ENCODE peak calls at places on chromosomes 7 and 10, in seven cellular contexts. One of them, this sample, is unnamed.

GRCh38 chr7:74481458-74482324 is 28.0 kb downstream of the GTF2IRD1 start:
- DNase-seq in retina: no peak
- DNase-seq in right lobe of liver: no peak
- DNase-seq in activated CD4-positive, alpha-beta T cell treated with anti-CD3 and anti-CD28 coated beads, Interleukin-2, amount 50 U/mL, for 48 hours: no peak
- DNase-seq in neural crest cell: no peak
- DNase-seq in cortex of kidney: no peak
- DNase-seq in small intestine: no peak
- DNase-seq in this sample: no peak

GRCh38 chr10:26000971-26001370 is 66.9 kb downstream of the MYO3A start:
- DNase-seq in small intestine: no peak
- DNase-seq in cortex of kidney: no peak
- DNase-seq in retina: no peak
- DNase-seq in right lobe of liver: no peak
- DNase-seq in activated CD4-positive, alpha-beta T cell treated with anti-CD3 and anti-CD28 coated beads, Interleukin-2, amount 50 U/mL, for 48 hours: no peak
- DNase-seq in neural crest cell: no peak
- DNase-seq in this sample: no peak

GRCh38 chr7:142231716-142232115 is 26.1 kb downstream of the PRSS58 start:
- DNase-seq in activated CD4-positive, alpha-beta T cell treated with anti-CD3 and anti-CD28 coated beads, Interleukin-2, amount 50 U/mL, for 48 hours: no peak
- DNase-seq in retina: peak
- DNase-seq in right lobe of liver: no peak
- DNase-seq in cortex of kidney: no peak
- DNase-seq in neural crest cell: peak
- DNase-seq in small intestine: no peak
- DNase-seq in this sample: peak

GRCh38 chr10:18303851-18304800 is 163.9 kb downstream of the CACNB2 start:
- DNase-seq in small intestine: no peak
- DNase-seq in right lobe of liver: no peak
- DNase-seq in retina: peak
- DNase-seq in neural crest cell: no peak
- DNase-seq in activated CD4-positive, alpha-beta T cell treated with anti-CD3 and anti-CD28 coated beads, Interleukin-2, amount 50 U/mL, for 48 hours: no peak
- DNase-seq in cortex of kidney: no peak
- DNase-seq in this sample: no peak

GRCh38 chr10:97320480-97321031 is 1.5 kb downstream of the FRAT1 start:
- DNase-seq in small intestine: peak
- DNase-seq in right lobe of liver: peak
- DNase-seq in activated CD4-positive, alpha-beta T cell treated with anti-CD3 and anti-CD28 coated beads, Interleukin-2, amount 50 U/mL, for 48 hours: peak
- DNase-seq in neural crest cell: no peak
- DNase-seq in cortex of kidney: no peak
- DNase-seq in retina: no peak
- DNase-seq in this sample: no peak

GRCh38 chr10:66926841-66927240 is 1.0 kb downstream of the LRRTM3 start:
- DNase-seq in cortex of kidney: no peak
- DNase-seq in right lobe of liver: no peak
- DNase-seq in retina: peak
- DNase-seq in activated CD4-positive, alpha-beta T cell treated with anti-CD3 and anti-CD28 coated beads, Interleukin-2, amount 50 U/mL, for 48 hours: no peak
- DNase-seq in neural crest cell: no peak
- DNase-seq in small intestine: no peak
- DNase-seq in this sample: no peak

GRCh38 chr7:132049462-132050304 is 493.3 kb upstream of the PODXL start:
- DNase-seq in neural crest cell: peak
- DNase-seq in small intestine: peak
- DNase-seq in retina: no peak
- DNase-seq in cortex of kidney: no peak
- DNase-seq in activated CD4-positive, alpha-beta T cell treated with anti-CD3 and anti-CD28 coated beads, Interleukin-2, amount 50 U/mL, for 48 hours: peak
- DNase-seq in right lobe of liver: no peak
- DNase-seq in this sample: peak

GRCh38 chr7:111730476-111731300 is 168.4 kb upstream of the IMMP2L start:
- DNase-seq in activated CD4-positive, alpha-beta T cell treated with anti-CD3 and anti-CD28 coated beads, Interleukin-2, amount 50 U/mL, for 48 hours: no peak
- DNase-seq in small intestine: no peak
- DNase-seq in neural crest cell: no peak
- DNase-seq in right lobe of liver: no peak
- DNase-seq in cortex of kidney: no peak
- DNase-seq in retina: peak
- DNase-seq in this sample: peak

GRCh38 chr10:113438660-113439059 is 114.2 kb upstream of the HABP2 start:
- DNase-seq in cortex of kidney: no peak
- DNase-seq in right lobe of liver: no peak
- DNase-seq in small intestine: no peak
- DNase-seq in activated CD4-positive, alpha-beta T cell treated with anti-CD3 and anti-CD28 coated beads, Interleukin-2, amount 50 U/mL, for 48 hours: no peak
- DNase-seq in retina: peak
- DNase-seq in neural crest cell: no peak
- DNase-seq in this sample: no peak

GRCh38 chr10:57579926-57580325 is 687.8 kb downstream of the IPMK start:
- DNase-seq in activated CD4-positive, alpha-beta T cell treated with anti-CD3 and anti-CD28 coated beads, Interleukin-2, amount 50 U/mL, for 48 hours: no peak
- DNase-seq in retina: no peak
- DNase-seq in cortex of kidney: no peak
- DNase-seq in neural crest cell: no peak
- DNase-seq in right lobe of liver: no peak
- DNase-seq in small intestine: peak
- DNase-seq in this sample: peak

GRCh38 chr7:142568430-142569097 is 180.7 kb upstream of the PRSS1 start:
- DNase-seq in activated CD4-positive, alpha-beta T cell treated with anti-CD3 and anti-CD28 coated beads, Interleukin-2, amount 50 U/mL, for 48 hours: no peak
- DNase-seq in cortex of kidney: no peak
- DNase-seq in neural crest cell: no peak
- DNase-seq in right lobe of liver: no peak
- DNase-seq in retina: no peak
- DNase-seq in small intestine: no peak
- DNase-seq in this sample: no peak

GRCh38 chr10:91197044-91197651 is 23.3 kb upstream of the PCGF5 start:
- DNase-seq in right lobe of liver: no peak
- DNase-seq in retina: peak
- DNase-seq in neural crest cell: no peak
- DNase-seq in cortex of kidney: no peak
- DNase-seq in small intestine: no peak
- DNase-seq in activated CD4-positive, alpha-beta T cell treated with anti-CD3 and anti-CD28 coated beads, Interleukin-2, amount 50 U/mL, for 48 hours: no peak
- DNase-seq in this sample: no peak

GRCh38 chr7:7136423-7136822 is 45.9 kb upstream of the C1GALT1 start:
- DNase-seq in neural crest cell: no peak
- DNase-seq in activated CD4-positive, alpha-beta T cell treated with anti-CD3 and anti-CD28 coated beads, Interleukin-2, amount 50 U/mL, for 48 hours: no peak
- DNase-seq in cortex of kidney: no peak
- DNase-seq in small intestine: peak
- DNase-seq in right lobe of liver: no peak
- DNase-seq in retina: no peak
- DNase-seq in this sample: no peak

GRCh38 chr7:8162181-8162580 is 99.8 kb downstream of the ICA1 start:
- DNase-seq in neural crest cell: no peak
- DNase-seq in retina: no peak
- DNase-seq in cortex of kidney: no peak
- DNase-seq in small intestine: no peak
- DNase-seq in right lobe of liver: no peak
- DNase-seq in activated CD4-positive, alpha-beta T cell treated with anti-CD3 and anti-CD28 coated beads, Interleukin-2, amount 50 U/mL, for 48 hours: no peak
- DNase-seq in this sample: no peak

GRCh38 chr7:96075510-96076349 is 246.2 kb downstream of the SLC25A13 start:
- DNase-seq in right lobe of liver: peak
- DNase-seq in activated CD4-positive, alpha-beta T cell treated with anti-CD3 and anti-CD28 coated beads, Interleukin-2, amount 50 U/mL, for 48 hours: peak
- DNase-seq in retina: peak
- DNase-seq in neural crest cell: peak
- DNase-seq in cortex of kidney: no peak
- DNase-seq in small intestine: peak
- DNase-seq in this sample: peak

GRCh38 chr10:11159543-11160215 is 142.0 kb downstream of the CELF2 start:
- DNase-seq in right lobe of liver: no peak
- DNase-seq in small intestine: no peak
- DNase-seq in activated CD4-positive, alpha-beta T cell treated with anti-CD3 and anti-CD28 coated beads, Interleukin-2, amount 50 U/mL, for 48 hours: no peak
- DNase-seq in neural crest cell: no peak
- DNase-seq in retina: no peak
- DNase-seq in cortex of kidney: no peak
- DNase-seq in this sample: no peak

GRCh38 chr7:135434047-135434446 is 75.9 kb downstream of the CNOT4 start:
- DNase-seq in neural crest cell: no peak
- DNase-seq in retina: no peak
- DNase-seq in small intestine: no peak
- DNase-seq in right lobe of liver: no peak
- DNase-seq in activated CD4-positive, alpha-beta T cell treated with anti-CD3 and anti-CD28 coated beads, Interleukin-2, amount 50 U/mL, for 48 hours: no peak
- DNase-seq in cortex of kidney: no peak
- DNase-seq in this sample: no peak

GRCh38 chr10:88848499-88848898 is 3.1 kb downstream of the ANKRD22 start:
- DNase-seq in small intestine: peak
- DNase-seq in neural crest cell: no peak
- DNase-seq in cortex of kidney: no peak
- DNase-seq in retina: no peak
- DNase-seq in activated CD4-positive, alpha-beta T cell treated with anti-CD3 and anti-CD28 coated beads, Interleukin-2, amount 50 U/mL, for 48 hours: no peak
- DNase-seq in right lobe of liver: no peak
- DNase-seq in this sample: no peak

GRCh38 chr7:44847509-44847919 is 373 bp downstream of the H2AZ2 start:
- DNase-seq in right lobe of liver: peak
- DNase-seq in small intestine: peak
- DNase-seq in cortex of kidney: no peak
- DNase-seq in neural crest cell: peak
- DNase-seq in activated CD4-positive, alpha-beta T cell treated with anti-CD3 and anti-CD28 coated beads, Interleukin-2, amount 50 U/mL, for 48 hours: peak
- DNase-seq in retina: peak
- DNase-seq in this sample: peak

GRCh38 chr7:77467453-77467852 is 51.3 kb upstream of the GSAP start:
- DNase-seq in right lobe of liver: no peak
- DNase-seq in small intestine: no peak
- DNase-seq in retina: no peak
- DNase-seq in cortex of kidney: no peak
- DNase-seq in activated CD4-positive, alpha-beta T cell treated with anti-CD3 and anti-CD28 coated beads, Interleukin-2, amount 50 U/mL, for 48 hours: no peak
- DNase-seq in neural crest cell: no peak
- DNase-seq in this sample: no peak

GRCh38 chr10:121188005-121188404 is 336.8 kb downstream of the WDR11 start:
- DNase-seq in activated CD4-positive, alpha-beta T cell treated with anti-CD3 and anti-CD28 coated beads, Interleukin-2, amount 50 U/mL, for 48 hours: no peak
- DNase-seq in neural crest cell: no peak
- DNase-seq in retina: no peak
- DNase-seq in small intestine: peak
- DNase-seq in right lobe of liver: no peak
- DNase-seq in cortex of kidney: no peak
- DNase-seq in this sample: peak

GRCh38 chr10:50501899-50502556 is 121.7 kb downstream of the SGMS1 start:
- DNase-seq in right lobe of liver: peak
- DNase-seq in activated CD4-positive, alpha-beta T cell treated with anti-CD3 and anti-CD28 coated beads, Interleukin-2, amount 50 U/mL, for 48 hours: peak
- DNase-seq in cortex of kidney: no peak
- DNase-seq in small intestine: no peak
- DNase-seq in neural crest cell: no peak
- DNase-seq in retina: no peak
- DNase-seq in this sample: no peak

GRCh38 chr7:2070151-2070763 is 162.5 kb downstream of the MAD1L1 start:
- DNase-seq in cortex of kidney: no peak
- DNase-seq in activated CD4-positive, alpha-beta T cell treated with anti-CD3 and anti-CD28 coated beads, Interleukin-2, amount 50 U/mL, for 48 hours: no peak
- DNase-seq in right lobe of liver: no peak
- DNase-seq in retina: no peak
- DNase-seq in small intestine: no peak
- DNase-seq in neural crest cell: no peak
- DNase-seq in this sample: no peak

GRCh38 chr10:69333205-69333604 is 54.9 kb downstream of the HK1 start:
- DNase-seq in small intestine: no peak
- DNase-seq in right lobe of liver: no peak
- DNase-seq in activated CD4-positive, alpha-beta T cell treated with anti-CD3 and anti-CD28 coated beads, Interleukin-2, amount 50 U/mL, for 48 hours: no peak
- DNase-seq in neural crest cell: no peak
- DNase-seq in retina: no peak
- DNase-seq in cortex of kidney: no peak
- DNase-seq in this sample: no peak

GRCh38 chr10:119511828-119512515 is 30.5 kb downstream of the RGS10 start:
- DNase-seq in right lobe of liver: no peak
- DNase-seq in cortex of kidney: no peak
- DNase-seq in small intestine: no peak
- DNase-seq in retina: no peak
- DNase-seq in neural crest cell: no peak
- DNase-seq in activated CD4-positive, alpha-beta T cell treated with anti-CD3 and anti-CD28 coated beads, Interleukin-2, amount 50 U/mL, for 48 hours: no peak
- DNase-seq in this sample: no peak

GRCh38 chr10:86203162-86203905 is 163.3 kb downstream of the GRID1 start:
- DNase-seq in right lobe of liver: peak
- DNase-seq in activated CD4-positive, alpha-beta T cell treated with anti-CD3 and anti-CD28 coated beads, Interleukin-2, amount 50 U/mL, for 48 hours: peak
- DNase-seq in neural crest cell: peak
- DNase-seq in retina: peak
- DNase-seq in cortex of kidney: no peak
- DNase-seq in small intestine: peak
- DNase-seq in this sample: no peak

GRCh38 chr7:50310361-50310760 is 5.8 kb downstream of the IKZF1 start:
- DNase-seq in small intestine: no peak
- DNase-seq in activated CD4-positive, alpha-beta T cell treated with anti-CD3 and anti-CD28 coated beads, Interleukin-2, amount 50 U/mL, for 48 hours: no peak
- DNase-seq in cortex of kidney: no peak
- DNase-seq in retina: no peak
- DNase-seq in right lobe of liver: no peak
- DNase-seq in neural crest cell: no peak
- DNase-seq in this sample: no peak

GRCh38 chr7:99438573-99439480 is at the start of the genes CPSF4 and PTCD1:
- DNase-seq in neural crest cell: peak
- DNase-seq in activated CD4-positive, alpha-beta T cell treated with anti-CD3 and anti-CD28 coated beads, Interleukin-2, amount 50 U/mL, for 48 hours: peak
- DNase-seq in cortex of kidney: peak
- DNase-seq in small intestine: peak
- DNase-seq in right lobe of liver: peak
- DNase-seq in retina: peak
- DNase-seq in this sample: peak

GRCh38 chr7:77415474-77415821 is 701 bp downstream of the GSAP start:
- DNase-seq in neural crest cell: no peak
- DNase-seq in cortex of kidney: no peak
- DNase-seq in activated CD4-positive, alpha-beta T cell treated with anti-CD3 and anti-CD28 coated beads, Interleukin-2, amount 50 U/mL, for 48 hours: peak
- DNase-seq in right lobe of liver: no peak
- DNase-seq in small intestine: peak
- DNase-seq in retina: no peak
- DNase-seq in this sample: peak

GRCh38 chr7:696426-697258 is 29.9 kb upstream of the DNAAF5 start:
- DNase-seq in cortex of kidney: no peak
- DNase-seq in activated CD4-positive, alpha-beta T cell treated with anti-CD3 and anti-CD28 coated beads, Interleukin-2, amount 50 U/mL, for 48 hours: no peak
- DNase-seq in right lobe of liver: no peak
- DNase-seq in small intestine: no peak
- DNase-seq in retina: no peak
- DNase-seq in neural crest cell: no peak
- DNase-seq in this sample: no peak

GRCh38 chr7:44696728-44697127 is 51.9 kb upstream of the ZMIZ2 start:
- DNase-seq in cortex of kidney: no peak
- DNase-seq in activated CD4-positive, alpha-beta T cell treated with anti-CD3 and anti-CD28 coated beads, Interleukin-2, amount 50 U/mL, for 48 hours: no peak
- DNase-seq in neural crest cell: no peak
- DNase-seq in right lobe of liver: no peak
- DNase-seq in retina: no peak
- DNase-seq in small intestine: no peak
- DNase-seq in this sample: no peak

GRCh38 chr10:3192856-3193635 is 20.5 kb upstream of the PITRM1 start:
- DNase-seq in small intestine: peak
- DNase-seq in right lobe of liver: no peak
- DNase-seq in neural crest cell: peak
- DNase-seq in cortex of kidney: no peak
- DNase-seq in retina: peak
- DNase-seq in activated CD4-positive, alpha-beta T cell treated with anti-CD3 and anti-CD28 coated beads, Interleukin-2, amount 50 U/mL, for 48 hours: peak
- DNase-seq in this sample: no peak

GRCh38 chr7:100166966-100167911 is 1.2 kb downstream of the GAL3ST4 start:
- DNase-seq in activated CD4-positive, alpha-beta T cell treated with anti-CD3 and anti-CD28 coated beads, Interleukin-2, amount 50 U/mL, for 48 hours: no peak
- DNase-seq in right lobe of liver: no peak
- DNase-seq in small intestine: no peak
- DNase-seq in cortex of kidney: no peak
- DNase-seq in retina: peak
- DNase-seq in neural crest cell: no peak
- DNase-seq in this sample: no peak

GRCh38 chr7:14275346-14275745 is 285.9 kb upstream of the ETV1 start:
- DNase-seq in retina: no peak
- DNase-seq in small intestine: no peak
- DNase-seq in right lobe of liver: no peak
- DNase-seq in cortex of kidney: no peak
- DNase-seq in activated CD4-positive, alpha-beta T cell treated with anti-CD3 and anti-CD28 coated beads, Interleukin-2, amount 50 U/mL, for 48 hours: no peak
- DNase-seq in neural crest cell: no peak
- DNase-seq in this sample: no peak

GRCh38 chr7:50656141-50656895 is 91.1 kb upstream of the DDC start:
- DNase-seq in activated CD4-positive, alpha-beta T cell treated with anti-CD3 and anti-CD28 coated beads, Interleukin-2, amount 50 U/mL, for 48 hours: no peak
- DNase-seq in retina: no peak
- DNase-seq in right lobe of liver: no peak
- DNase-seq in cortex of kidney: no peak
- DNase-seq in neural crest cell: no peak
- DNase-seq in small intestine: no peak
- DNase-seq in this sample: no peak

GRCh38 chr7:17123020-17123419 is 175.4 kb upstream of the AHR start:
- DNase-seq in small intestine: no peak
- DNase-seq in neural crest cell: no peak
- DNase-seq in right lobe of liver: no peak
- DNase-seq in cortex of kidney: no peak
- DNase-seq in activated CD4-positive, alpha-beta T cell treated with anti-CD3 and anti-CD28 coated beads, Interleukin-2, amount 50 U/mL, for 48 hours: no peak
- DNase-seq in retina: no peak
- DNase-seq in this sample: no peak

GRCh38 chr10:99854860-99855259 is 72.4 kb downstream of the ABCC2 start:
- DNase-seq in retina: peak
- DNase-seq in activated CD4-positive, alpha-beta T cell treated with anti-CD3 and anti-CD28 coated beads, Interleukin-2, amount 50 U/mL, for 48 hours: no peak
- DNase-seq in small intestine: no peak
- DNase-seq in right lobe of liver: no peak
- DNase-seq in cortex of kidney: no peak
- DNase-seq in neural crest cell: no peak
- DNase-seq in this sample: peak

GRCh38 chr7:133735222-133735621 is 391.9 kb upstream of the LRGUK start:
- DNase-seq in neural crest cell: no peak
- DNase-seq in cortex of kidney: no peak
- DNase-seq in activated CD4-positive, alpha-beta T cell treated with anti-CD3 and anti-CD28 coated beads, Interleukin-2, amount 50 U/mL, for 48 hours: no peak
- DNase-seq in right lobe of liver: no peak
- DNase-seq in retina: no peak
- DNase-seq in small intestine: no peak
- DNase-seq in this sample: no peak

This sample was measured in WERI-Rb-1.